ENCODE peak calls at places on chromosomes 5 and 9, in seven cellular contexts. O is thoracic aorta, M is astrocyte of the cerebellum, V is astrocyte of the spinal cord, X is GM12865, P is hepatocyte, W is tibial nerve. Q is an unnamed sample.

GRCh38 chr5:123147128-123147527 is 58.1 kb downstream of the PRDM6 start:
- DNase-seq in O (no peak), M (no peak), V (no peak), X (no peak), P (no peak), W (no peak), Q (no peak)

GRCh38 chr9:112355305-112355953 is 22.0 kb upstream of the PTBP3 start:
- DNase-seq in O (no peak), M (no peak), V (no peak), X (peak; percentile 58), P (no peak), W (no peak), Q (no peak)

GRCh38 chr9:120931278-120932085 is 4.9 kb upstream of the TRAF1 start:
- DNase-seq in O (no peak), M (no peak), V (peak; percentile 74), X (peak; percentile 95), P (no peak), W (peak; percentile 33), Q (peak; percentile 74)

GRCh38 chr5:133063965-133064364 is 12.2 kb downstream of the HSPA4 start:
- DNase-seq in O (no peak), M (no peak), V (no peak), X (no peak), P (no peak), W (no peak), Q (peak; percentile 80)

GRCh38 chr5:173557123-173557903 is 59.1 kb downstream of the BOD1 start:
- DNase-seq in O (no peak), M (no peak), V (no peak), X (no peak), P (no peak), W (no peak), Q (no peak)

GRCh38 chr9:125409217-125409636 is 147.6 kb downstream of the GAPVD1 start:
- DNase-seq in O (no peak), M (no peak), V (no peak), X (peak; percentile 43), P (no peak), W (no peak), Q (no peak)

GRCh38 chr9:126587187-126588185 is 26.2 kb upstream of the LMX1B start:
- DNase-seq in O (no peak), M (no peak), V (peak; percentile 19), X (no peak), P (peak; percentile 70), W (no peak), Q (no peak)

GRCh38 chr5:58450811-58451629 is 8.9 kb downstream of the PLK2 start:
- DNase-seq in O (no peak), M (no peak), V (peak; percentile 62), X (no peak), P (no peak), W (no peak), Q (peak; percentile 45)

GRCh38 chr9:124306098-124306735 is 48.5 kb downstream of the NEK6 start:
- DNase-seq in O (no peak), M (no peak), V (peak; percentile 90), X (no peak), P (no peak), W (no peak), Q (peak; percentile 68)

GRCh38 chr9:111232997-111233790 is 96.8 kb downstream of the OR2K2 start:
- DNase-seq in O (no peak), M (peak; percentile 6), V (peak; percentile 3), X (no peak), P (no peak), W (peak; percentile 28), Q (no peak)

DNA sequence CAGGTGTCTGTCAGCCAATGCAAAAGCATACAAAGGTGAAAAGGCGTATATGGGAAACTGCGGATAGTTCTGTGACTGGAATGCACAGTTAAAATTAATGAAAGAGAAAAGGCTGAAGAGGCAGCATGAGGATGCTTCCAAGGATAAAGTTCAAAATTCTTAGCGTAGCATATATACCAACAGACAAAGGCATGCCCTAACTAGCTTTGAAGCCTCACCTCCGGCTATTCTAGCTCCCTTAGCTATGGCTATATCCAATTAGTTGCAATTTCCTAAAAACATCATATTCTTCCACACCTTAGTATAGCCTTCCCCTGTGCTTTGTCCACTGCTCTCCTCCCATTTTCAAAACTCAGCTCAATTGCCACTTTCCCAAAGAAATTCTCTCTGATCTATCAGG is 1.4 kb upstream of the DNAJA1 start:
- DNase-seq in O (no peak), M (no peak), V (no peak), X (no peak), P (no peak), W (no peak), Q (peak; percentile 21)
- H3K4me3 ChIP-seq in O (peak overlapping the region; percentile 92), M (peak overlapping the region; percentile 99), V (peak overlapping the region; percentile 100), X (peak overlapping the region; percentile 96), P (no peak overlapping the region), W (peak overlapping the region; percentile 98), Q (peak overlapping the region; percentile 83)

DNA sequence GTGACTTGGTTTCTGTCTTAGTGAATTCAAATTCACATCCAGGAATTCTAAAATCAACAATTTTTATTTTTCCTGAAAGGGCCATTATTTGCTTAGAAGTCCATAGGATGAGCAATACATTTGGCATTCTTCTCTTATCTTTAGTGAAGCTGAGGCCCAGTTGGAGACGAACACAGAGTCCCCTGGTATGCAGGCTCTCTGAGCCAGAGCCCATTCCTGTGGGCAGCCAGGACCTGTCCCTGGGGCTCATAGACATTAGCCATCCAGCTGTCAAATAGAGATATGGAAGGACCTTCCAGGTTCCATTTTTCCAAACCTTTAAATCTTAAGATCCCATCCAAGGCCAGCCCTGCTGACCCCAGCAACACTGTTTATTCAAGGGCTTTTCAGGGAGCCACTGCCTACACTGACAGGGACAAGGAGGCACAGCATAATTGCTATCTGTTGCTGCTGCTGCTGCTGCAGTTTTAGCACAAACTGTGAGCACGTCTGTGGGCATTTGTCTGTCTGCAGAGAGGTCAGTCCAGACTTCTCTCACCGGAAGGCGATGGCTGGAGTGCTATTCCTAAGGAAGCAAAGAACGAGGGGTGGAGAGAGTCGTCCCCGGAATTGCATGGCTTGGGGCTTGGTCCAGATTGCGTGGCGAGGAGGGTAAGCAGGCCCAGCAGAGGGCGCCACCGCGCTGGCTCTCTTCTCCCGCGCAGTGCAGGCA is 639.0 kb downstream of the CCDC171 start:
- DNase-seq in O (peak; percentile 36), M (peak; percentile 80), V (peak; percentile 94), X (peak; percentile 68), P (peak; percentile 90), W (peak; percentile 79), Q (peak; percentile 35)
- H3K4me3 ChIP-seq in O (peak overlapping the region; percentile 32), M (no peak overlapping the region), V (no peak overlapping the region), X (no peak overlapping the region), P (no peak overlapping the region), W (no peak overlapping the region), Q (no peak overlapping the region)

DNA sequence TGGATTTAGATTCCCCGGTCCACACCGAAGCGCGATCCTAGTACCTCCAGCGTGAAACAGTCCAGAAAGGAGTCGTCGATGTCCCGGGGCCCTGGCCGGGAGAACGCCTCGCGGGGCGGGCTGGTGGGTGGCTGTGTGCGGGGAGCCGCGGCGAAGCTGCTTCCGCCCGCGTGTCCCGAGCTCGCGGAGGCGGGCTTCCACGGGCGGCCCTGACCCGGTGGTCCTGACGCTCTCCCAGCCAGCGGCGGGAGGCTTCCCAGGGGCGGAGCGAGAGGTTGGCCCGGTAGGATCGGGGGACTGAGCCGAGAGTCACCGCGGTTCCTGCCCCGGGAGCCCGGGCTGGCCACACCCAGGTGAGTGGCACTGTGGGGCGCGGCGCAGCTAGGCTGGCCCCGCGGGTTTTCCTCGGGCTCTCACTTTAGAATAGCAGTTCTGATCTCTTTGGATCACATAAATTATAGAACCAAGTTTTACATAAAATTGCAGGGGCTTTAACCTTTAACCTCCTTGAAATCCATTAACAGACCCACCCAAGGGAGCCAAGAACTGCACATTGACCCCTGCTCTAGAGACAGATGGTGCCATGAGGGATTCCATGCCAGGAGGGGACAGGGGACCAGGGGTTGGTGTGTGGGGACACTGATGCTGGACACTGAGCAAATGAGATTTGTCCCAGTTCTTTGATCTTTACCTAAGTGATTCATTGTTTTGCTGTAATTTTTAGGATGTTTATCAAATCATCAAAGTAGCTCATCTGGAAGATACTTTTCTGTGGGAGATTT is 29.2 kb upstream of the IL31RA start:
- DNase-seq in O (no peak), M (no peak), V (peak; percentile 13), X (no peak), P (peak; percentile 40), W (no peak), Q (no peak)
- H3K4me3 ChIP-seq in O (peak overlapping the region; percentile 66), M (peak overlapping the region; percentile 44), V (peak overlapping the region; percentile 43), X (no peak overlapping the region), P (peak overlapping the region; percentile 30), W (no peak overlapping the region), Q (no peak overlapping the region)

GRCh38 chr5:141199359-141200235 is at the start of gene PCDHB11:
- DNase-seq in O (no peak), M (no peak), V (no peak), X (no peak), P (no peak), W (no peak), Q (peak; percentile 17)
- H3K4me3 ChIP-seq in O (peak within 1 kb of the TSS; percentile 42), M (no peak within 1 kb of the TSS), V (no peak within 1 kb of the TSS), X (no peak within 1 kb of the TSS), P (no peak within 1 kb of the TSS), W (no peak within 1 kb of the TSS), Q (no peak within 1 kb of the TSS)

GRCh38 chr5:1341863-1342262 is 3.0 kb downstream of the CLPTM1L start:
- DNase-seq in O (no peak), M (no peak), V (no peak), X (peak; percentile 73), P (no peak), W (no peak), Q (no peak)
- H3K4me3 ChIP-seq in O (no peak overlapping the region), M (no peak overlapping the region), V (no peak overlapping the region), X (no peak overlapping the region), P (no peak overlapping the region), W (no peak overlapping the region), Q (no peak overlapping the region)

DNA sequence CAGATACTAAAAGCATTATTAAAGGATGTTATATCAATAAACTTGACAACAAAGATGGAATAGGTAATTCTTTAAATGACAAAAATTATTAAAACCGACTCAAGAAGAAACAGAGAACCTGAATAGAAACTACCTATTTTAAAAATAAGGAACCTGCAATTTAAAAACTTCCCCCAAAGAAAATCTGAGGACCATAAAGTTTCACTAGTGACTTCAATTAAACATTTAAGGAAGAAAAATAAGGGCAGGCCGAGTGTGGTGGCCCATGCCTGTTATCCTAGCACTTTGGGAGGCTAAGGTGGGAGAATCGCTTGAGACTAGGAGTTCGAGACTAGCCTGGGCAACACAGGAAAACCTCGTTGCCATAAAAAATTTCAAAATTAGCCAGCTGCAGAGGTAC is 99.6 kb downstream of the FANCC start:
- DNase-seq in O (no peak), M (no peak), V (no peak), X (no peak), P (no peak), W (no peak), Q (no peak)
- H3K4me3 ChIP-seq in O (no peak overlapping the region), M (no peak overlapping the region), V (no peak overlapping the region), X (no peak overlapping the region), P (no peak overlapping the region), W (no peak overlapping the region), Q (no peak overlapping the region)

GRCh38 chr9:129208191-129209091 is 30.4 kb upstream of the IER5L start:
- DNase-seq in O (no peak), M (no peak), V (no peak), X (no peak), P (peak; percentile 71), W (no peak), Q (peak; percentile 40)
- H3K4me3 ChIP-seq in O (no peak overlapping the region), M (no peak overlapping the region), V (no peak overlapping the region), X (no peak overlapping the region), P (no peak overlapping the region), W (no peak overlapping the region), Q (no peak overlapping the region)